ENCODE peak calls at places on chromosomes 2 and 18, in nine cellular contexts. Q is IMR-90, B is neural progenitor cell, G is prostate gland, J is colonic mucosa, W is lower lobe of right lung, P is psoas muscle, Y is cardiac muscle cell, E is testis. H is an unnamed sample.
A peak's percentile ranks its signal among the peaks of the same experiment; 100 is the strongest.

GRCh38 chr2:38336619-38337018 is 40.5 kb downstream of the ATL2 start:
- DNase-seq in J (no peak), Y (no peak), B (no peak), W (no peak), Q (no peak), E (no peak), P (no peak), G (no peak), H (no peak)

GRCh38 chr2:199955339-199956061 is at the start of the genes MAIP1 and TYW5:
- DNase-seq in Y (peak; percentile 88), B (peak; percentile 86), Q (peak; percentile 84), J (peak; percentile 89), G (peak; percentile 78), P (peak; percentile 81), E (peak; percentile 90), W (peak; percentile 89), H (peak; percentile 86)

GRCh38 chr2:96556441-96557330 is 20.1 kb downstream of the ARID5A start:
- DNase-seq in Q (peak; percentile 87), J (peak; percentile 80), W (no peak), E (no peak), P (peak; percentile 56), B (no peak), Y (peak; percentile 44), G (no peak), H (no peak)

GRCh38 chr18:36848609-36849008 is 19.7 kb downstream of the KIAA1328 start:
- DNase-seq in E (no peak), P (no peak), W (no peak), B (no peak), J (no peak), Y (no peak), Q (no peak), G (no peak), H (no peak)

GRCh38 chr2:112159454-112159921 is 21.3 kb downstream of the FBLN7 start:
- DNase-seq in P (no peak), G (no peak), B (no peak), Q (no peak), W (no peak), Y (no peak), E (no peak), J (no peak), H (no peak)

GRCh38 chr18:58298251-58299134 is 254.5 kb downstream of the NEDD4L start:
- DNase-seq in G (no peak), E (no peak), Q (peak; percentile 37), Y (no peak), W (no peak), J (no peak), B (no peak), P (no peak), H (no peak)

GRCh38 chr2:121125350-121125749 is 159.7 kb downstream of the TFCP2L1 start:
- DNase-seq in J (no peak), W (no peak), P (no peak), Y (no peak), G (no peak), Q (no peak), E (no peak), B (no peak), H (no peak)

GRCh38 chr2:226118471-226119429 is 680.9 kb downstream of the IRS1 start:
- DNase-seq in W (no peak), Y (peak; percentile 97), P (peak; percentile 19), B (no peak), Q (peak; percentile 91), G (peak; percentile 26), E (peak; percentile 19), J (no peak), H (no peak)

GRCh38 chr18:48566588-48566987 is 27.8 kb downstream of the CTIF start:
- DNase-seq in W (no peak), B (no peak), E (no peak), J (no peak), G (no peak), P (no peak), Y (no peak), Q (no peak), H (no peak)

GRCh38 chr2:113784823-113785744 is 28.6 kb upstream of the SLC35F5 start:
- DNase-seq in B (no peak), E (no peak), Y (peak; percentile 14), P (no peak), Q (no peak), J (no peak), G (no peak), W (no peak), H (no peak)

GRCh38 chr2:8658064-8658862 is 23.6 kb upstream of the ID2 start:
- DNase-seq in J (no peak), P (no peak), B (no peak), G (no peak), W (no peak), Y (no peak), E (no peak), Q (no peak), H (no peak)

GRCh38 chr2:223563462-223563861 is 38.7 kb downstream of the SCG2 start:
- DNase-seq in Q (peak; percentile 89), Y (peak; percentile 73), P (no peak), G (no peak), J (no peak), B (no peak), W (no peak), E (no peak), H (peak; percentile 13)

GRCh38 chr2:32678825-32679224 is 51.0 kb downstream of the TTC27 start:
- DNase-seq in J (no peak), Q (peak; percentile 73), P (no peak), W (no peak), Y (peak; percentile 67), E (no peak), B (no peak), G (no peak), H (no peak)

GRCh38 chr2:1742680-1743395 is 1.5 kb downstream of the PXDN start:
- DNase-seq in P (peak; percentile 77), B (peak; percentile 83), J (peak; percentile 74), W (peak; percentile 76), Y (peak; percentile 96), Q (peak; percentile 90), E (peak; percentile 79), G (peak; percentile 85), H (peak; percentile 90)

DNA sequence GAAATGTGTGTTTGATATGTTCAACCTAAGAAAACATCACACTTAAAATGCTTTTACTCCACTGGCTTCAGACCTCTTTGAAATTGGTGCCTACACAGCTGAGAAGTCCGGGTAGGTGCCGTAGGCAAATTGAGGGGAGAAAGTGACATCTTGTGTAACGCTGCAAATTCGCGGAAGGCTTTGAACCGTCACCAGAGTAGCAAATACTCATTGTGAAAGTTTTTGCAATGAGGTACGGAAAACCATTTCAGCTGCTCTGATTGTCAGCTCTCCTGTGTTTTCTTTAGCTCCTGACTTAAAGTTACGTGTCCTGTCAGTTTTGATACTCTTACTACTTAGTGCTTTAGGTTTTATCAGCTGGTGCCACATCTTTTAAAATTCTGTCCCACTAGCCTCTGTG is 224.5 kb downstream of the FAM210A start:
- DNase-seq in P (no peak), G (no peak), W (no peak), J (no peak), Y (no peak), B (no peak), E (no peak), Q (no peak), H (no peak)
- H3K36me3 ChIP-seq in P (no peaks in the 10 kb centered on the region), G (no peaks in the 10 kb centered on the region), W (no peaks in the 10 kb centered on the region), J (no peaks in the 10 kb centered on the region), Y (no peaks in the 10 kb centered on the region), B (no peaks in the 10 kb centered on the region), E (no peaks in the 10 kb centered on the region), Q (no peaks in the 10 kb centered on the region), H (no peaks in the 10 kb centered on the region)

GRCh38 chr2:104853926-104854506 is at the start of gene POU3F3:
- DNase-seq in B (peak; percentile 97), E (peak; percentile 95), Q (no peak), P (peak; percentile 59), J (peak; percentile 81), Y (peak; percentile 23), G (no peak), W (no peak), H (peak; percentile 98)

GRCh38 chr2:104853401-104853925 is 452 bp upstream of the POU3F3 start:
- DNase-seq in J (no peak), Q (no peak), E (no peak), Y (no peak), W (no peak), G (no peak), B (no peak), P (no peak), H (no peak)

GRCh38 chr2:104856086-104856972 is 2.4 kb downstream of the POU3F3 start:
- DNase-seq in W (no peak), B (peak; percentile 48), Y (no peak), G (no peak), Q (no peak), J (no peak), P (no peak), E (peak; percentile 26), H (peak; percentile 71)

GRCh38 chr2:104855174-104856085 is 1.5 kb downstream of the POU3F3 start:
- DNase-seq in J (no peak), B (peak; percentile 71), Q (no peak), P (no peak), W (no peak), Y (no peak), G (no peak), E (no peak), H (peak; percentile 78)

GRCh38 chr2:104854507-104855173 is 725 bp downstream of the POU3F3 start:
- DNase-seq in G (no peak), W (no peak), J (no peak), Q (no peak), Y (no peak), B (peak; percentile 53), P (no peak), E (no peak), H (peak; percentile 61)
- H3K4me3 ChIP-seq in G (no peak overlapping the region), W (no peak overlapping the region), J (no peak overlapping the region), Q (no peak overlapping the region), Y (peak overlapping the region; percentile 12), B (peak overlapping the region; percentile 84), P (peak overlapping the region; percentile 22), E (peak overlapping the region; percentile 50), H (peak overlapping the region; percentile 39)

DNA sequence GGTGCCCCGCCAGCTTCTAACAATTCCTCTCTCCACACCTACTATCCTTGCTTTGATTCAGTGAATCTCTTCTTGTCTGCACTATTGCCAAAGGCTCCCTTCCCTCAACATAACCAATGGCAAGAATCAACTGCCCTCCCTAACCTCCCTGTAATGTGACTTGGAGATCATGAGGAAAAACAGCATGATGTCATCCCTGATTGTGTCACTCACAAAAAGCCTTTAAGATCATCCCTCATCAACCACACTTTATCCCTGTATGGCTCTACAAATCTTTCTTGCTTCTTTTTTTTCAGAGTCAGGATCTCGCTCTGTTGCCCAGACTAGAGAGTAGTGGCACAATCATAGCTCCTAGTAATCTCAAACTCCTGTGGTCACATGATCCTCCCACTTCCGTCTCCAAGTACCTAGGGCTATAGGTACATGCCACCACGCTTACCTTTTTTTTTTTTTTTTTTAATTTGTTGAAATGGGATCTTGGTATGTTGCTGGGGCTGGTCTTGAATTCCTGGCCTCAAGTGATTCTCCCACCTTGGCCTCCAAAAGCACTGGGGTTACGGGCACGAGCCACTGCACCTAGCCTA is 19.7 kb downstream of the SAP130 start:
- DNase-seq in G (no peak), Y (no peak), J (no peak), Q (no peak), B (no peak), W (no peak), E (no peak), P (no peak), H (no peak)
- H3K36me3 ChIP-seq in G (peaks cover 7% of the 10 kb centered on the region), Y (peaks cover 69% of the 10 kb centered on the region), J (peaks cover 22% of the 10 kb centered on the region), Q (peaks cover 48% of the 10 kb centered on the region), B (peaks cover 26% of the 10 kb centered on the region), W (peaks cover 98% of the 10 kb centered on the region), E (no peaks in the 10 kb centered on the region), P (peaks cover 99% of the 10 kb centered on the region), H (peaks cover 33% of the 10 kb centered on the region)

DNA sequence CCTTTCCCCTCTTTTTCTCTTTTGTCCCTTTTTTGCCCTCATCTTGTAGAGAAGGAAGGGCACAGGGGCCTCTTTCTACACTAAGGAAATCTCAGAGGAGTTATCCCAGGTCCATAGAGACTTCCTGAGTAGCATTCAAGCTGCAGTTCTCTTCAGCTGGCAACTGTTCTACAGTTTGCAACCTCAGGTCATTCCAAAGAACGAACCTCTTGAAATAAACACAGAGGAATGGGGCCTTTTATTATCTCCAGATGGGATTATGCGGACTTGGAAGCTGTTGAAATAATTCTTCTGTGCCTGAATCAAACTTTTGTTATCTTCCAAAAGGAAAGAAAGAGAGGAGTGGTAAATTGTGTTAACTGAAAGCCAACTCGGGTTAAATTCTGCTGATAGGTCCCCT is 31.0 kb upstream of the NFE2L2 start:
- DNase-seq in B (no peak), G (no peak), P (no peak), W (no peak), J (no peak), E (peak; percentile 58), Q (peak; percentile 79), Y (peak; percentile 85), H (no peak)
- H3K4me3 ChIP-seq in B (no peak overlapping the region), G (no peak overlapping the region), P (no peak overlapping the region), W (no peak overlapping the region), J (no peak overlapping the region), E (peak overlapping the region; percentile 7), Q (peak overlapping the region; percentile 27), Y (no peak overlapping the region), H (no peak overlapping the region)

H was measured in H7.